ENCODE peak calls at places on chromosomes 1 and 21, in seven cellular contexts. X, Z, Q, L, P, H and N are unnamed samples.

GRCh38 chr1:203051841-203052324 is 25.6 kb downstream of the PPFIA4 start:
- DNase-seq in X (no peak), Z (no peak), Q (no peak), L (no peak), P (no peak), H (peak), N (no peak)

GRCh38 chr21:34336756-34337391 is 26.9 kb upstream of the KCNE2 start:
- DNase-seq in X (no peak), Z (no peak), Q (no peak), L (peak), P (no peak), H (no peak), N (no peak)

GRCh38 chr1:2868571-2868970 is 67.1 kb upstream of the TTC34 start:
- DNase-seq in X (no peak), Z (no peak), Q (no peak), L (no peak), P (no peak), H (no peak), N (no peak)

GRCh38 chr1:214327519-214327918 is 46.6 kb downstream of the SMYD2 start:
- DNase-seq in X (no peak), Z (peak), Q (no peak), L (no peak), P (no peak), H (peak), N (no peak)

GRCh38 chr1:67629370-67630075 is 55.5 kb upstream of the GADD45A start:
- DNase-seq in X (no peak), Z (no peak), Q (no peak), L (peak), P (no peak), H (no peak), N (no peak)

GRCh38 chr1:176934370-176934769 is 230.1 kb downstream of the ASTN1 start:
- DNase-seq in X (no peak), Z (no peak), Q (no peak), L (no peak), P (no peak), H (no peak), N (no peak)

GRCh38 chr1:20491866-20492265 is 5.9 kb upstream of the CAMK2N1 start:
- DNase-seq in X (no peak), Z (no peak), Q (no peak), L (no peak), P (no peak), H (no peak), N (no peak)

GRCh38 chr1:84271452-84272273 is 29.8 kb upstream of the SAMD13 start:
- DNase-seq in X (no peak), Z (peak), Q (no peak), L (peak), P (peak), H (no peak), N (peak)

GRCh38 chr1:206734499-206735142 is 36.0 kb upstream of the IL19 start:
- DNase-seq in X (peak), Z (peak), Q (no peak), L (peak), P (peak), H (peak), N (peak)

GRCh38 chr1:37739222-37739621 is 25.7 kb downstream of the EPHA10 start:
- DNase-seq in X (no peak), Z (no peak), Q (no peak), L (no peak), P (peak), H (no peak), N (no peak)

GRCh38 chr1:159040893-159041724 is 31.4 kb downstream of the IFI16 start:
- DNase-seq in X (no peak), Z (no peak), Q (no peak), L (no peak), P (no peak), H (no peak), N (no peak)

GRCh38 chr1:103120981-103121380 is 12.7 kb upstream of the COL11A1 start:
- DNase-seq in X (no peak), Z (no peak), Q (no peak), L (no peak), P (no peak), H (no peak), N (no peak)

GRCh38 chr1:205423248-205423647 is 1.4 kb upstream of the LEMD1 start:
- DNase-seq in X (no peak), Z (no peak), Q (no peak), L (no peak), P (no peak), H (no peak), N (no peak)
- TF ChIP-seq CTCF in X (no peak), Z (peak), Q (no peak), L (peak), P (no peak), H (peak), N (no peak)

DNA sequence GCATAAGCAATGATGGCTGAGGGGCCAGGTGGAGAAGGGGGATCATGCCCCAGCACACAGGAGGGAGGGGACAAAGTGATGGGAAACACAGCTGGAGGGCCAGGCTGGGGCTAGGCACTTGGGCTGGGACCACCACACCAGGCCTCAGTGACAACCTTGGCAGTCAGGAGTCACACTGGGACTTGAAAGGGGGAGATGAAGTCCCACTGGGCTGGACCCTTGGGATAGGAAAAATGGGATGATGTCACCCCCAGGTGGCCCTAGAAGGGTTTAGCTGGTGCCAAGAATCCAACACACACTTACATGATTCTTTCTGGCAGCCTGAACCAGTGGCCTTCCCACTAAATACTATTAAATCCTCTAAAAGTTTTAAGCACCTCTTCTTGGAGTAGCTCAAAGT is 17.1 kb downstream of the ZBTB17 start:
- DNase-seq in X (no peak), Z (no peak), Q (no peak), L (peak), P (no peak), H (no peak), N (no peak)
- TF ChIP-seq CTCF in X (no peak), Z (no peak), Q (no peak), L (no peak), P (no peak), H (no peak), N (no peak)

GRCh38 chr1:117622726-117623125 is 16.9 kb downstream of the TENT5C start:
- DNase-seq in X (no peak), Z (no peak), Q (no peak), L (no peak), P (no peak), H (no peak), N (no peak)
- TF ChIP-seq CTCF in X (no peak), Z (no peak), Q (peak), L (no peak), P (no peak), H (peak), N (no peak)

DNA sequence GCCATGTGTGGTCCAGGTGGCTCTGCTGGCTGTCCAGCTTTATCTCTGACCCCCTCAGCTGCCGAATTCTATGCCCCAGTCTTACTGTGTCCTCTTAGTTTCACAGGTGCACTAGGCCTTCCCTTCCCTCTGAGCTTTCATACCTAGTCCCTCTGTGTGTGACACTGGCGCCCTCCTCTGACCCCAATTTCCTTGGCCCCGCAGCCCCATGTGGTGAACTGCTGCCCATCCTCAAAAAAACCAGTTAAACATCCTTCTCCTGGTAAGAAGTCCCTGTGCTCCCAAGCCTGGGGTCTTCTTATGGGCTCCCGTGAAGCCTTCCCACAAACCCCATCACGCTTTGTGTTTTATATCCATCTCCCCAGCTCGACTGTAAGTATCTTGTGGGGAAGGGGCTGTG is 93.9 kb upstream of the TSPAN2 start:
- DNase-seq in X (no peak), Z (no peak), Q (no peak), L (no peak), P (no peak), H (no peak), N (no peak)
- TF ChIP-seq CTCF in X (no peak), Z (peak), Q (no peak), L (no peak), P (no peak), H (no peak), N (no peak)

DNA sequence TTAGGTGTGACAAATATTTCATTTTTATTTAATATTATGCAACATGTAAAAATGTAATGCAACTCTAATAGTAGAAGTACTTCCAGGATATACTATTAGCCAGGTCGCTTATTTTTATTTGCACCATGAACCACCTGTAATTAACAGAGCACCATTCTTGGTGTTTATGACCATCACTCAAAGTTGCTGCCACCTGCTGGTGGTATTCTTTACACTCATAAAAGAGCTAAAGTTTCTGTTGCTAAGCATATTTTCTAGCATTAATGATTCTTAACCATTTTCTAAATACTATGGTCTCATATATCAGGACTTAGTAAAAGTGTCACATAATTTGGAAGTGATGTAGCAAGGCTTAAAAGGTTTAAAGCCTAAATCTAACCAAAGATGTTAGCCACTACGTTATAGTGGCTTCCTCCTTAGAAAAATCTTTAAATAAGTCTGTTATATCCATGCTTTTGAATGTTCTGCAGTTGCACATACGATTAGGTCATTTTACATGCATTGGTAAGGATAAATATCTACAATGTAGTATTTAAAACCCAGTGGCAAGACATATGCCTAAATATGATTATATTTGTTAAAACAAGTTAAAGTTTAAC is 244.5 kb downstream of the NEGR1 start:
- DNase-seq in X (no peak), Z (peak), Q (no peak), L (peak), P (peak), H (peak), N (peak)
- TF ChIP-seq CTCF in X (no peak), Z (peak), Q (peak), L (peak), P (peak), H (peak), N (peak)

DNA sequence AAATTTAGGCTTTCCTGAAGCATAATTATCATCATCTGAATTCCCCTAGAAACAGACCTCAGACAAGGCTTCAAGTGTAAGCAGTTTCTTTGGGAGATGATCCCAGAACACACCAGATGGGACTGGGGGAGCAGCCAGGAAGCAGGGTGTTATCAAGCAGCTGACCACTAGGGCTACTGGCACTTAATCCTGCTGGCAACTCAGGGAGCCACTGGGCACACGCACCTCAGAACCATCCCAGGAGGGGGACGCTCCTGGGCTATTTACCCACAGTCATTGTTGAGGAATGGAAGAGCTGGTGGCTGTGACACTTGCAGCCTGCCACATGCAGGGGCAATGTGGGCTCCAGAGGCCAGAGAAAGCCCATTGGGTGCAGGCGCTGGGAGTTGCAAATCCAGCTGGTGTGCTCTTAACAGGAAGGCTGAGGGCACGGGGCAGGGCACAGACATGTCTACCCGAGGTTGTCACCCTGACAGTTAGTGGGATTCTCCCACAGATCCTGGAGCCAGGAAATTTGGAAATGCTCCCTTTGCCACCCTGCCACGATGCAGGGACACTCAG is 15.1 kb upstream of the IL22RA1 start:
- DNase-seq in X (no peak), Z (no peak), Q (no peak), L (peak), P (no peak), H (no peak), N (no peak)
- TF ChIP-seq CTCF in X (no peak), Z (no peak), Q (peak), L (peak), P (peak), H (peak), N (peak)

GRCh38 chr1:34354367-34354766 is 177.7 kb downstream of the C1orf94 start:
- DNase-seq in X (no peak), Z (no peak), Q (no peak), L (no peak), P (no peak), H (no peak), N (no peak)
- TF ChIP-seq CTCF in X (no peak), Z (no peak), Q (no peak), L (no peak), P (no peak), H (no peak), N (no peak)